ENCODE peak calls at places on chromosomes 1 and 21, in nine cellular contexts. One of them, this sample, is unnamed.

GRCh38 chr1:172254521-172255222 is 165.8 kb upstream of the C1orf105 start:
- DNase-seq in CD8-positive, alpha-beta memory T cell: no peak
- DNase-seq in lower lobe of right lung: no peak
- DNase-seq in left ventricle myocardium inferior: no peak
- DNase-seq in transverse colon: no peak
- DNase-seq in prostate gland: no peak
- DNase-seq in CD4-positive, CD25-positive, alpha-beta regulatory T cell: no peak
- DNase-seq in MG63: no peak
- DNase-seq in MM.1S: peak; percentile 37
- DNase-seq in this sample: peak; percentile 46

GRCh38 chr1:188846468-188846867 is 1631.2 kb downstream of the BRINP3 start:
- DNase-seq in CD8-positive, alpha-beta memory T cell: no peak
- DNase-seq in lower lobe of right lung: no peak
- DNase-seq in left ventricle myocardium inferior: no peak
- DNase-seq in transverse colon: no peak
- DNase-seq in prostate gland: no peak
- DNase-seq in CD4-positive, CD25-positive, alpha-beta regulatory T cell: no peak
- DNase-seq in MG63: no peak
- DNase-seq in MM.1S: no peak
- DNase-seq in this sample: no peak

GRCh38 chr1:83901547-83902155 is 97.3 kb downstream of the TTLL7 start:
- DNase-seq in CD8-positive, alpha-beta memory T cell: no peak
- DNase-seq in lower lobe of right lung: no peak
- DNase-seq in left ventricle myocardium inferior: no peak
- DNase-seq in transverse colon: peak; percentile 36
- DNase-seq in prostate gland: peak; percentile 55
- DNase-seq in CD4-positive, CD25-positive, alpha-beta regulatory T cell: no peak
- DNase-seq in MG63: peak; percentile 46
- DNase-seq in MM.1S: no peak
- DNase-seq in this sample: peak; percentile 43

GRCh38 chr1:78601068-78601467 is 19.2 kb upstream of the IFI44L start:
- DNase-seq in CD8-positive, alpha-beta memory T cell: no peak
- DNase-seq in lower lobe of right lung: no peak
- DNase-seq in left ventricle myocardium inferior: no peak
- DNase-seq in transverse colon: no peak
- DNase-seq in prostate gland: no peak
- DNase-seq in CD4-positive, CD25-positive, alpha-beta regulatory T cell: no peak
- DNase-seq in MG63: no peak
- DNase-seq in MM.1S: no peak
- DNase-seq in this sample: no peak

GRCh38 chr1:33616780-33617179 is 144.3 kb downstream of the ZSCAN20 start:
- DNase-seq in CD8-positive, alpha-beta memory T cell: no peak
- DNase-seq in lower lobe of right lung: no peak
- DNase-seq in left ventricle myocardium inferior: no peak
- DNase-seq in transverse colon: no peak
- DNase-seq in prostate gland: no peak
- DNase-seq in CD4-positive, CD25-positive, alpha-beta regulatory T cell: no peak
- DNase-seq in MG63: no peak
- DNase-seq in MM.1S: no peak
- DNase-seq in this sample: no peak

GRCh38 chr1:94919241-94920030 is 7.5 kb downstream of the CNN3 start:
- DNase-seq in CD8-positive, alpha-beta memory T cell: no peak
- DNase-seq in lower lobe of right lung: no peak
- DNase-seq in left ventricle myocardium inferior: no peak
- DNase-seq in transverse colon: peak; percentile 35
- DNase-seq in prostate gland: no peak
- DNase-seq in CD4-positive, CD25-positive, alpha-beta regulatory T cell: no peak
- DNase-seq in MG63: no peak
- DNase-seq in MM.1S: no peak
- DNase-seq in this sample: no peak

GRCh38 chr1:206663832-206664652 is 20.7 kb upstream of the MAPKAPK2 start:
- DNase-seq in CD8-positive, alpha-beta memory T cell: peak; percentile 76
- DNase-seq in lower lobe of right lung: no peak
- DNase-seq in left ventricle myocardium inferior: peak; percentile 65
- DNase-seq in transverse colon: peak; percentile 71
- DNase-seq in prostate gland: peak; percentile 61
- DNase-seq in CD4-positive, CD25-positive, alpha-beta regulatory T cell: peak; percentile 65
- DNase-seq in MG63: peak; percentile 28
- DNase-seq in MM.1S: peak; percentile 76
- DNase-seq in this sample: peak; percentile 29

GRCh38 chr1:50422946-50423669 is at the start of gene DMRTA2:
- DNase-seq in CD8-positive, alpha-beta memory T cell: no peak
- DNase-seq in lower lobe of right lung: no peak
- DNase-seq in left ventricle myocardium inferior: no peak
- DNase-seq in transverse colon: no peak
- DNase-seq in prostate gland: no peak
- DNase-seq in CD4-positive, CD25-positive, alpha-beta regulatory T cell: no peak
- DNase-seq in MG63: no peak
- DNase-seq in MM.1S: no peak
- DNase-seq in this sample: no peak

GRCh38 chr1:91622586-91622985 is 121.9 kb downstream of the CDC7 start:
- DNase-seq in CD8-positive, alpha-beta memory T cell: no peak
- DNase-seq in lower lobe of right lung: no peak
- DNase-seq in left ventricle myocardium inferior: peak; percentile 33
- DNase-seq in transverse colon: peak; percentile 55
- DNase-seq in prostate gland: peak; percentile 40
- DNase-seq in CD4-positive, CD25-positive, alpha-beta regulatory T cell: no peak
- DNase-seq in MG63: peak; percentile 24
- DNase-seq in MM.1S: no peak
- DNase-seq in this sample: no peak

GRCh38 chr1:231938651-231939050 is 312.1 kb downstream of the DISC1 start:
- DNase-seq in CD8-positive, alpha-beta memory T cell: no peak
- DNase-seq in lower lobe of right lung: no peak
- DNase-seq in left ventricle myocardium inferior: no peak
- DNase-seq in transverse colon: no peak
- DNase-seq in prostate gland: no peak
- DNase-seq in CD4-positive, CD25-positive, alpha-beta regulatory T cell: no peak
- DNase-seq in MG63: no peak
- DNase-seq in MM.1S: no peak
- DNase-seq in this sample: no peak

GRCh38 chr1:12616709-12617373 is 1.2 kb downstream of the DHRS3 start:
- DNase-seq in CD8-positive, alpha-beta memory T cell: peak; percentile 40
- DNase-seq in lower lobe of right lung: peak; percentile 63
- DNase-seq in left ventricle myocardium inferior: peak; percentile 39
- DNase-seq in transverse colon: peak; percentile 42
- DNase-seq in prostate gland: no peak
- DNase-seq in CD4-positive, CD25-positive, alpha-beta regulatory T cell: no peak
- DNase-seq in MG63: peak; percentile 61
- DNase-seq in MM.1S: no peak
- DNase-seq in this sample: no peak

GRCh38 chr1:25619101-25619890 is 2.7 kb downstream of the MAN1C1 start:
- DNase-seq in CD8-positive, alpha-beta memory T cell: peak; percentile 62
- DNase-seq in lower lobe of right lung: no peak
- DNase-seq in left ventricle myocardium inferior: peak; percentile 50
- DNase-seq in transverse colon: no peak
- DNase-seq in prostate gland: no peak
- DNase-seq in CD4-positive, CD25-positive, alpha-beta regulatory T cell: peak; percentile 29
- DNase-seq in MG63: no peak
- DNase-seq in MM.1S: peak; percentile 57
- DNase-seq in this sample: no peak

GRCh38 chr1:163275222-163275621 is 46.5 kb upstream of the NUF2 start:
- DNase-seq in CD8-positive, alpha-beta memory T cell: no peak
- DNase-seq in lower lobe of right lung: no peak
- DNase-seq in left ventricle myocardium inferior: no peak
- DNase-seq in transverse colon: no peak
- DNase-seq in prostate gland: no peak
- DNase-seq in CD4-positive, CD25-positive, alpha-beta regulatory T cell: no peak
- DNase-seq in MG63: no peak
- DNase-seq in MM.1S: no peak
- DNase-seq in this sample: no peak

GRCh38 chr1:178684111-178684510 is 40.9 kb upstream of the RALGPS2 start:
- DNase-seq in CD8-positive, alpha-beta memory T cell: no peak
- DNase-seq in lower lobe of right lung: no peak
- DNase-seq in left ventricle myocardium inferior: no peak
- DNase-seq in transverse colon: no peak
- DNase-seq in prostate gland: no peak
- DNase-seq in CD4-positive, CD25-positive, alpha-beta regulatory T cell: no peak
- DNase-seq in MG63: no peak
- DNase-seq in MM.1S: no peak
- DNase-seq in this sample: no peak

GRCh38 chr1:233496940-233497456 is 116.9 kb upstream of the KCNK1 start:
- DNase-seq in CD8-positive, alpha-beta memory T cell: no peak
- DNase-seq in lower lobe of right lung: no peak
- DNase-seq in left ventricle myocardium inferior: no peak
- DNase-seq in transverse colon: no peak
- DNase-seq in prostate gland: no peak
- DNase-seq in CD4-positive, CD25-positive, alpha-beta regulatory T cell: no peak
- DNase-seq in MG63: no peak
- DNase-seq in MM.1S: no peak
- DNase-seq in this sample: no peak

GRCh38 chr1:15974855-15975254 is 1.0 kb downstream of the ZBTB17 start:
- DNase-seq in CD8-positive, alpha-beta memory T cell: no peak
- DNase-seq in lower lobe of right lung: no peak
- DNase-seq in left ventricle myocardium inferior: no peak
- DNase-seq in transverse colon: no peak
- DNase-seq in prostate gland: no peak
- DNase-seq in CD4-positive, CD25-positive, alpha-beta regulatory T cell: no peak
- DNase-seq in MG63: no peak
- DNase-seq in MM.1S: no peak
- DNase-seq in this sample: no peak

GRCh38 chr1:171663854-171664550 is 11.5 kb upstream of the MYOC start:
- DNase-seq in CD8-positive, alpha-beta memory T cell: no peak
- DNase-seq in lower lobe of right lung: no peak
- DNase-seq in left ventricle myocardium inferior: no peak
- DNase-seq in transverse colon: no peak
- DNase-seq in prostate gland: no peak
- DNase-seq in CD4-positive, CD25-positive, alpha-beta regulatory T cell: no peak
- DNase-seq in MG63: no peak
- DNase-seq in MM.1S: no peak
- DNase-seq in this sample: no peak

GRCh38 chr1:59136541-59137335 is 160.2 kb upstream of the FGGY start:
- DNase-seq in CD8-positive, alpha-beta memory T cell: no peak
- DNase-seq in lower lobe of right lung: no peak
- DNase-seq in left ventricle myocardium inferior: no peak
- DNase-seq in transverse colon: no peak
- DNase-seq in prostate gland: no peak
- DNase-seq in CD4-positive, CD25-positive, alpha-beta regulatory T cell: no peak
- DNase-seq in MG63: peak; percentile 95
- DNase-seq in MM.1S: no peak
- DNase-seq in this sample: no peak

GRCh38 chr21:39628380-39628779 is 15.6 kb downstream of the B3GALT5 start:
- DNase-seq in CD8-positive, alpha-beta memory T cell: no peak
- DNase-seq in lower lobe of right lung: no peak
- DNase-seq in left ventricle myocardium inferior: no peak
- DNase-seq in transverse colon: no peak
- DNase-seq in prostate gland: no peak
- DNase-seq in CD4-positive, CD25-positive, alpha-beta regulatory T cell: no peak
- DNase-seq in MG63: no peak
- DNase-seq in MM.1S: no peak
- DNase-seq in this sample: no peak

GRCh38 chr1:228120351-228121091 is 11.4 kb upstream of the MRPL55 start:
- DNase-seq in CD8-positive, alpha-beta memory T cell: no peak
- DNase-seq in lower lobe of right lung: no peak
- DNase-seq in left ventricle myocardium inferior: no peak
- DNase-seq in transverse colon: no peak
- DNase-seq in prostate gland: no peak
- DNase-seq in CD4-positive, CD25-positive, alpha-beta regulatory T cell: no peak
- DNase-seq in MG63: no peak
- DNase-seq in MM.1S: no peak
- DNase-seq in this sample: no peak
- H3K9me3 ChIP-seq in CD8-positive, alpha-beta memory T cell: no peaks in the 10 kb centered on the region
- H3K9me3 ChIP-seq in lower lobe of right lung: no peaks in the 10 kb centered on the region
- H3K9me3 ChIP-seq in left ventricle myocardium inferior: no peaks in the 10 kb centered on the region
- H3K9me3 ChIP-seq in transverse colon: no peaks in the 10 kb centered on the region
- H3K9me3 ChIP-seq in prostate gland: no peaks in the 10 kb centered on the region
- H3K9me3 ChIP-seq in CD4-positive, CD25-positive, alpha-beta regulatory T cell: no peaks in the 10 kb centered on the region
- H3K9me3 ChIP-seq in MG63: peaks cover 14% of the 10 kb centered on the region
- H3K9me3 ChIP-seq in MM.1S: no peaks in the 10 kb centered on the region
- H3K9me3 ChIP-seq in this sample: peaks cover 7% of the 10 kb centered on the region

GRCh38 chr1:153428073-153428638 is 11.8 kb downstream of the S100A7A start:
- DNase-seq in CD8-positive, alpha-beta memory T cell: no peak
- DNase-seq in lower lobe of right lung: no peak
- DNase-seq in left ventricle myocardium inferior: no peak
- DNase-seq in transverse colon: no peak
- DNase-seq in prostate gland: no peak
- DNase-seq in CD4-positive, CD25-positive, alpha-beta regulatory T cell: no peak
- DNase-seq in MG63: no peak
- DNase-seq in MM.1S: peak; percentile 1
- DNase-seq in this sample: no peak
- H3K27me3 ChIP-seq in CD8-positive, alpha-beta memory T cell: no peaks in the 10 kb centered on the region
- H3K27me3 ChIP-seq in lower lobe of right lung: peaks cover 12% of the 10 kb centered on the region
- H3K27me3 ChIP-seq in left ventricle myocardium inferior: peaks cover 66% of the 10 kb centered on the region
- H3K27me3 ChIP-seq in transverse colon: peaks cover 12% of the 10 kb centered on the region
- H3K27me3 ChIP-seq in prostate gland: no peaks in the 10 kb centered on the region
- H3K27me3 ChIP-seq in CD4-positive, CD25-positive, alpha-beta regulatory T cell: peaks cover 2% of the 10 kb centered on the region
- H3K27me3 ChIP-seq in MG63: peaks cover 17% of the 10 kb centered on the region
- H3K27me3 ChIP-seq in MM.1S: peaks cover 29% of the 10 kb centered on the region
- H3K27me3 ChIP-seq in this sample: peaks cover 4% of the 10 kb centered on the region

DNA sequence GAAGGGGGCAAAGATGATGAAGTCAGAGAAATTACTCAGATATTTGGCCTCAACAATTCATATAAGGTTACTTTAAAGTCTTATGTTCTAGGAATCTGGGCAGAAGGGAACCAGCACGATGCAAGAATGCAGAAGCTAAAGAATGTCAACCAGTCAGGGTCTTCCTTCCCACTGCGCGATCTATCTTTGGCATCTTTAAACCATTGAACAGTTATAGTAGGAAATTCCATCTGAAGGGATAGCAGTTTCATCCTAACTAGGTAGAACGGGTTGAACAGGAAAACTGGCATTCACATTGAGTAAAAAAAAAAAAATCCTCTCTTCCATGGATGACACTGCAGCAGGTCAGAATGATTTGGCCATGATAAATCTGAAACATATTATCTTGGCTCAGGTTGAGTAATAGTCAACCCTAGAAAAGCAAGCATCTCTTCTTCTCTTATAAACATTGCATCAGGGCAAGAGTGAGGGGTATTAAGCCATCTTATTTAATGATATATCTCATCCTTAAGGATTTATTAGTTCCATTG is 6.3 kb downstream of the CRCT1 start:
- DNase-seq in CD8-positive, alpha-beta memory T cell: no peak
- DNase-seq in lower lobe of right lung: no peak
- DNase-seq in left ventricle myocardium inferior: no peak
- DNase-seq in transverse colon: no peak
- DNase-seq in prostate gland: no peak
- DNase-seq in CD4-positive, CD25-positive, alpha-beta regulatory T cell: no peak
- DNase-seq in MG63: no peak
- DNase-seq in MM.1S: no peak
- DNase-seq in this sample: no peak
- H3K9me3 ChIP-seq in CD8-positive, alpha-beta memory T cell: no peaks in the 10 kb centered on the region
- H3K9me3 ChIP-seq in lower lobe of right lung: no peaks in the 10 kb centered on the region
- H3K9me3 ChIP-seq in left ventricle myocardium inferior: peaks cover 18% of the 10 kb centered on the region
- H3K9me3 ChIP-seq in transverse colon: no peaks in the 10 kb centered on the region
- H3K9me3 ChIP-seq in prostate gland: no peaks in the 10 kb centered on the region
- H3K9me3 ChIP-seq in CD4-positive, CD25-positive, alpha-beta regulatory T cell: no peaks in the 10 kb centered on the region
- H3K9me3 ChIP-seq in MG63: no peaks in the 10 kb centered on the region
- H3K9me3 ChIP-seq in MM.1S: no peaks in the 10 kb centered on the region
- H3K9me3 ChIP-seq in this sample: peaks cover 5% of the 10 kb centered on the region

GRCh38 chr1:179745131-179745611 is 2.1 kb downstream of the FAM163A start:
- DNase-seq in CD8-positive, alpha-beta memory T cell: no peak
- DNase-seq in lower lobe of right lung: no peak
- DNase-seq in left ventricle myocardium inferior: no peak
- DNase-seq in transverse colon: no peak
- DNase-seq in prostate gland: no peak
- DNase-seq in CD4-positive, CD25-positive, alpha-beta regulatory T cell: no peak
- DNase-seq in MG63: no peak
- DNase-seq in MM.1S: no peak
- DNase-seq in this sample: no peak
- H3K27me3 ChIP-seq in CD8-positive, alpha-beta memory T cell: no peaks in the 10 kb centered on the region
- H3K27me3 ChIP-seq in lower lobe of right lung: peaks cover 65% of the 10 kb centered on the region
- H3K27me3 ChIP-seq in left ventricle myocardium inferior: peaks cover 76% of the 10 kb centered on the region
- H3K27me3 ChIP-seq in transverse colon: peaks cover 73% of the 10 kb centered on the region
- H3K27me3 ChIP-seq in prostate gland: peaks cover 22% of the 10 kb centered on the region
- H3K27me3 ChIP-seq in CD4-positive, CD25-positive, alpha-beta regulatory T cell: peaks cover 20% of the 10 kb centered on the region
- H3K27me3 ChIP-seq in MG63: peaks cover 72% of the 10 kb centered on the region
- H3K27me3 ChIP-seq in MM.1S: peaks cover 5% of the 10 kb centered on the region
- H3K27me3 ChIP-seq in this sample: peaks cover 44% of the 10 kb centered on the region

GRCh38 chr1:247845693-247846017 is 4.0 kb upstream of the OR11L1 start:
- DNase-seq in CD8-positive, alpha-beta memory T cell: no peak
- DNase-seq in lower lobe of right lung: no peak
- DNase-seq in left ventricle myocardium inferior: no peak
- DNase-seq in transverse colon: no peak
- DNase-seq in prostate gland: no peak
- DNase-seq in CD4-positive, CD25-positive, alpha-beta regulatory T cell: no peak
- DNase-seq in MG63: no peak
- DNase-seq in MM.1S: no peak
- DNase-seq in this sample: no peak
- H3K9me3 ChIP-seq in CD8-positive, alpha-beta memory T cell: no peaks in the 10 kb centered on the region
- H3K9me3 ChIP-seq in lower lobe of right lung: no peaks in the 10 kb centered on the region
- H3K9me3 ChIP-seq in left ventricle myocardium inferior: no peaks in the 10 kb centered on the region
- H3K9me3 ChIP-seq in transverse colon: no peaks in the 10 kb centered on the region
- H3K9me3 ChIP-seq in prostate gland: no peaks in the 10 kb centered on the region
- H3K9me3 ChIP-seq in CD4-positive, CD25-positive, alpha-beta regulatory T cell: no peaks in the 10 kb centered on the region
- H3K9me3 ChIP-seq in MG63: no peaks in the 10 kb centered on the region
- H3K9me3 ChIP-seq in MM.1S: no peaks in the 10 kb centered on the region
- H3K9me3 ChIP-seq in this sample: peaks cover 45% of the 10 kb centered on the region

This sample was measured in AG04450.